ENCODE peak calls at places on chromosomes 13 and 19, in four cellular contexts. D, E, P and C are unnamed samples.

GRCh38 chr13:29319451-29319850 is 276.0 kb downstream of the SLC7A1 start:
- DNase-seq in D (no peak), E (no peak), P (no peak), C (no peak)

GRCh38 chr13:26956532-26957142 is 196.1 kb upstream of the GPR12 start:
- DNase-seq in D (no peak), E (peak), P (peak), C (no peak)

GRCh38 chr13:26061947-26062346 is 10.1 kb upstream of the SHISA2 start:
- DNase-seq in D (no peak), E (peak), P (no peak), C (peak)

GRCh38 chr13:104389722-104390121 is 1323.5 kb upstream of the SLC10A2 start:
- DNase-seq in D (no peak), E (peak), P (no peak), C (no peak)

GRCh38 chr13:93505104-93505952 is 278.7 kb downstream of the GPC6 start:
- DNase-seq in D (no peak), E (no peak), P (no peak), C (no peak)

GRCh38 chr19:28990522-28990921 is 222.4 kb downstream of the UQCRFS1 start:
- DNase-seq in D (no peak), E (no peak), P (no peak), C (no peak)

GRCh38 chr13:57739089-57739488 is 107.5 kb downstream of the PCDH17 start:
- DNase-seq in D (no peak), E (no peak), P (no peak), C (peak)

GRCh38 chr13:103351035-103351828 is 285.0 kb upstream of the SLC10A2 start:
- DNase-seq in D (no peak), E (no peak), P (no peak), C (no peak)

GRCh38 chr19:54388001-54388802 is 23.5 kb upstream of the LAIR1 start:
- DNase-seq in D (no peak), E (peak), P (no peak), C (peak)

GRCh38 chr13:106417467-106418110 is 117.9 kb downstream of the EFNB2 start:
- DNase-seq in D (no peak), E (no peak), P (no peak), C (no peak)

GRCh38 chr13:113853518-113854237 is 10.2 kb downstream of the GAS6 start:
- DNase-seq in D (no peak), E (no peak), P (no peak), C (peak)

GRCh38 chr13:48818495-48818961 is 157.2 kb upstream of the FNDC3A start:
- DNase-seq in D (no peak), E (no peak), P (peak), C (peak)

GRCh38 chr19:43738780-43739211 is 16.0 kb downstream of the SMG9 start:
- DNase-seq in D (no peak), E (no peak), P (peak), C (no peak)

GRCh38 chr13:99977912-99978780 is 3.4 kb upstream of the ZIC2 start:
- DNase-seq in D (no peak), E (peak), P (no peak), C (no peak)

GRCh38 chr13:24135674-24136300 is 24.7 kb upstream of the SPATA13 start:
- DNase-seq in D (no peak), E (no peak), P (no peak), C (no peak)

GRCh38 chr13:64529874-64530485 is 2700.2 kb downstream of the PCDH9 start:
- DNase-seq in D (peak), E (peak), P (peak), C (no peak)

GRCh38 chr13:90806905-90807304 is 540.6 kb upstream of the MIR17HG start:
- DNase-seq in D (no peak), E (no peak), P (no peak), C (no peak)

GRCh38 chr13:98951266-98951665 is 26.6 kb downstream of the DOCK9 start:
- DNase-seq in D (no peak), E (no peak), P (no peak), C (no peak)
- TF ChIP-seq MAX in D (no peak), E (no peak), P (no peak), C (no peak)

GRCh38 chr13:21060063-21060826 is 1.1 kb downstream of the LATS2 start:
- DNase-seq in D (no peak), E (peak), P (peak), C (peak)
- TF ChIP-seq POLR2A in D (no peak), E (no peak), P (no peak), C (peak)

GRCh38 chr13:35704331-35704730 is 227.8 kb upstream of the MAB21L1 start:
- DNase-seq in D (no peak), E (no peak), P (peak), C (no peak)

GRCh38 chr13:35700661-35701060 is 224.2 kb upstream of the MAB21L1 start:
- DNase-seq in D (no peak), E (no peak), P (no peak), C (no peak)

GRCh38 chr13:35699805-35700204 is 223.3 kb upstream of the MAB21L1 start:
- DNase-seq in D (no peak), E (no peak), P (no peak), C (no peak)

GRCh38 chr13:35702316-35702715 is 225.8 kb upstream of the MAB21L1 start:
- DNase-seq in D (no peak), E (no peak), P (no peak), C (no peak)

GRCh38 chr13:35703061-35703460 is 226.6 kb upstream of the MAB21L1 start:
- DNase-seq in D (no peak), E (no peak), P (no peak), C (no peak)
- TF ChIP-seq MAX in D (no peak), E (no peak), P (no peak), C (no peak)

DNA sequence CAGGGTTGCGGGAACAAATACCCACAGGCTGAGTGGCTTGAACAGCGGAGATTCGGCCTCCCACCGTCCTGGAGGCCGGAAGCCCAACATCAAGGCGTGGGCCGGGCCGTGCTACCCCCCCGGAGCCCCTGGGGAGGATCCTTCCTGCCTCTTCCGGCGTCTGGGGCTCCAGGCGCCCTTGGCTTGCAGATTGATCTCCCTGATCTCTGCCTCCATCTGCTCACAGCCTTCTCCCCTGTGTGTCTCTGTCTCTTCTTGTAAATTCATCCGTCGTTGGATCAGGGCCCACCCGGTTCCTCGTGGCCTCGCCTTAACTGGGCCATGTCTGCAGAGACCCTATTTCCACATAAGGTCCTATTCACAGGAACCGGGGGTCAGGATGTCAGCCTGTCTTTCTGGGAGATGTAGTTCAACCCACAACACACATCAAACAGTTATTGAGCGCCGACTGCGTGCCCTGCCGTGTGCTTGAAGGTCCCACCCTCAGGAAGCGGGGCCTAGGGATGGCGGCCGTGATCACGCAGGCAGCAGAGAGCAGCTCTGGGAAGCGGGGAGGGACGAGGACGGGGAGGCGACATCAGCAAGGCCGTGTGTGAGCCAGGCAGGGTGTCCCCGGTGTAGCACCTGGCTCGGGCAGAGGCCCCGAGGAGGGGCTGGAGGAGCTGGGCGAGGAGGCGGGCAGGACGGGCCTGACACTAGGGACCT is 21.3 kb downstream of the HCN2 start:
- DNase-seq in D (peak), E (peak), P (peak), C (no peak)
- TF ChIP-seq POLR2A in D (peak), E (no peak), P (no peak), C (no peak)

DNA sequence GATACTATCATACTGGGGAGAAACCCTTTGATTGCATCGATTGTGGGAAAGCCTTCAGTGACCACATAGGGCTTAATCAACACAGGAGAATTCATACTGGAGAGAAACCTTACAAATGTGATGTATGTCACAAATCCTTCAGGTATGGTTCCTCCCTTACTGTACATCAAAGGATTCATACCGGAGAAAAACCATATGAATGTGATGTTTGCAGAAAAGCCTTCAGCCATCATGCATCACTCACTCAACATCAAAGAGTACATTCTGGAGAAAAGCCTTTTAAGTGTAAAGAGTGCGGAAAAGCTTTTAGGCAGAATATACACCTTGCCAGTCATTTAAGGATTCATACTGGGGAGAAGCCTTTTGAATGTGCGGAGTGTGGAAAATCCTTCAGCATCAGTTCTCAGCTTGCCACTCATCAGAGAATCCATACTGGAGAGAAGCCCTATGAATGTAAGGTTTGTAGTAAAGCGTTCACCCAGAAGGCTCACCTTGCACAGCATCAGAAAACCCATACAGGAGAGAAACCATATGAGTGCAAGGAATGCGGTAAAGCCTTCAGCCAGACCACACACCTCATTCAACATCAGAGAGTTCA is 12.9 kb upstream of the ZNF470 start:
- DNase-seq in D (no peak), E (no peak), P (no peak), C (no peak)
- TF ChIP-seq MAX in D (no peak), E (no peak), P (no peak), C (no peak)

GRCh38 chr19:17859533-17860330 is at the start of gene RPL18A:
- DNase-seq in D (peak), E (peak), P (peak), C (peak)
- TF ChIP-seq POLR2A in D (peak), E (peak), P (peak), C (peak)

GRCh38 chr19:3095375-3096191 is 1.4 kb downstream of the GNA11 start:
- DNase-seq in D (no peak), E (peak), P (no peak), C (no peak)
- TF ChIP-seq MAX in D (no peak), E (no peak), P (no peak), C (no peak)

DNA sequence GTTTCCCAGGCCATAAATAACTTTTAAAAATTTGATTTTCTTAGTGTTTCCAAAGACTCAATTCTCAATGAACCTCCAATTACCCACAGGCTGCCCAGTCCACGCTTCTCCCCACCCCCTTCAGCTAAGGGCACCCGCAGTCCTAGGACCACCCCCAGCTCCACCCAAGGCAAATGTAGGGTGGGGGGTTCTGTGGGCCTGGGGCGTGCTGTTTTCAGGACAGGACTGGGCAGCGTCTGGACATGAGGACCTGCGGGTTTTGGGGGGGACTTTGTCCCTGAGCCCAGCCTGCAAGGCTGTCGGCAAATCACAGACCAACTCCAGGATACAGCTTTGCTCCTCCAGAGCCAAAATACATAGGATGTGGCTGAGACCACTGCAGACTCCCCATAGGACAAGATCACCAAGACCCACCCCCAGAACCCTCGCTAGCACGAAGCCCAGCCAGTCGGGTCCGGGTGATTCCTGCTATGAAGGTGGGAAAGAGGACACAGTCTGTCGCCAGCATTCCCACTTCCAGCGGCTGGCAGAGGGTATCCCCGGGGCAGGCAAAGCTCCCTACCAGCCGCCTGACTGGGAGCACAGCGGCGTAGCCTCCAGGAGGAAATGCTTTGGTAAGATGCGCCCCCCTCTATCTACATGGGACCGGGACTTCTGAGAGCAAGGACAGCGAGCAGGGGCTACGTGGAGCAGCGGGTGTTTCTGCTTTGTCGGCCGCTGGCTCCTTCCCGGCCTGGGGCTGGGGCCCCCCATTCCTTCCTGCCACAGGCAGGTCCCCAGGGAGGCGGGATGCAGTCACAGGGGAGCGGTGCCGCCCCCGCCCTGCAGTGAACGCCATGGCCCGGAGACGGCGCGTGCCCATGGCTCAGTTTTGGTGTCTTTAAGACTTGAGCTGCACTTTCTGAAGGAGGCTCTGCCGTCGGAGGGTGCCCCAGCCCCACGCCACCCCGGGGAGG is 1.6 kb upstream of the TIMM13 start:
- DNase-seq in D (no peak), E (no peak), P (no peak), C (no peak)
- TF ChIP-seq POLR2A in D (no peak), E (no peak), P (no peak), C (no peak)

GRCh38 chr19:13269348-13269747 is 119.1 kb downstream of the IER2 start:
- DNase-seq in D (no peak), E (no peak), P (no peak), C (no peak)
- TF ChIP-seq MAX in D (no peak), E (no peak), P (no peak), C (no peak)

GRCh38 chr19:52028027-52028779 is at the start of gene ZNF614:
- DNase-seq in D (peak), E (peak), P (peak), C (peak)
- TF ChIP-seq POLR2A in D (peak), E (peak), P (peak), C (peak)